ENCODE peak calls at places on chromosomes 7 and 10, in four cellular contexts. N is tibial nerve, G is Karpas-422, I is H9. S is an unnamed sample.

GRCh38 chr10:130757821-130758489 is 553.6 kb downstream of the TCERG1L start:
- DNase-seq in I (no peak), N (no peak), G (no peak), S (no peak)

GRCh38 chr7:30521532-30521931 is 16.9 kb upstream of the GGCT start:
- DNase-seq in G (no peak), N (peak), I (no peak), S (no peak)

GRCh38 chr7:106521115-106521514 is 139.8 kb downstream of the CCDC71L start:
- DNase-seq in G (no peak), N (no peak), I (peak), S (no peak)

GRCh38 chr10:15208221-15208620 is 39.7 kb upstream of the NMT2 start:
- DNase-seq in I (no peak), N (no peak), G (no peak), S (no peak)

GRCh38 chr7:158373761-158374545 is 213.7 kb downstream of the PTPRN2 start:
- DNase-seq in G (no peak), N (no peak), I (no peak), S (no peak)

GRCh38 chr10:124534821-124535601 is 73.4 kb downstream of the LHPP start:
- DNase-seq in N (no peak), G (peak), I (no peak), S (no peak)

GRCh38 chr10:33509231-33509871 is 174.9 kb upstream of the NRP1 start:
- DNase-seq in N (peak), I (no peak), G (no peak), S (no peak)

GRCh38 chr10:58065529-58065815 is 202.2 kb downstream of the IPMK start:
- DNase-seq in I (no peak), N (no peak), G (no peak), S (no peak)

GRCh38 chr10:18666810-18667209 is 7.6 kb downstream of the ARL5B start:
- DNase-seq in G (no peak), N (no peak), I (no peak), S (no peak)

GRCh38 chr7:2243483-2243840 is 1.4 kb downstream of the NUDT1 start:
- DNase-seq in I (no peak), N (no peak), G (no peak), S (no peak)

GRCh38 chr7:285731-286130 is 4.2 kb upstream of the FOXL3 start:
- DNase-seq in N (no peak), I (no peak), G (no peak), S (no peak)

GRCh38 chr7:281637-282036 is 8.3 kb upstream of the FOXL3 start:
- DNase-seq in G (no peak), I (no peak), N (no peak), S (no peak)

GRCh38 chr7:286278-286677 is 3.7 kb upstream of the FOXL3 start:
- DNase-seq in N (no peak), I (no peak), G (no peak), S (no peak)

GRCh38 chr7:282621-283020 is 7.3 kb upstream of the FOXL3 start:
- DNase-seq in G (no peak), N (no peak), I (no peak), S (no peak)

DNA sequence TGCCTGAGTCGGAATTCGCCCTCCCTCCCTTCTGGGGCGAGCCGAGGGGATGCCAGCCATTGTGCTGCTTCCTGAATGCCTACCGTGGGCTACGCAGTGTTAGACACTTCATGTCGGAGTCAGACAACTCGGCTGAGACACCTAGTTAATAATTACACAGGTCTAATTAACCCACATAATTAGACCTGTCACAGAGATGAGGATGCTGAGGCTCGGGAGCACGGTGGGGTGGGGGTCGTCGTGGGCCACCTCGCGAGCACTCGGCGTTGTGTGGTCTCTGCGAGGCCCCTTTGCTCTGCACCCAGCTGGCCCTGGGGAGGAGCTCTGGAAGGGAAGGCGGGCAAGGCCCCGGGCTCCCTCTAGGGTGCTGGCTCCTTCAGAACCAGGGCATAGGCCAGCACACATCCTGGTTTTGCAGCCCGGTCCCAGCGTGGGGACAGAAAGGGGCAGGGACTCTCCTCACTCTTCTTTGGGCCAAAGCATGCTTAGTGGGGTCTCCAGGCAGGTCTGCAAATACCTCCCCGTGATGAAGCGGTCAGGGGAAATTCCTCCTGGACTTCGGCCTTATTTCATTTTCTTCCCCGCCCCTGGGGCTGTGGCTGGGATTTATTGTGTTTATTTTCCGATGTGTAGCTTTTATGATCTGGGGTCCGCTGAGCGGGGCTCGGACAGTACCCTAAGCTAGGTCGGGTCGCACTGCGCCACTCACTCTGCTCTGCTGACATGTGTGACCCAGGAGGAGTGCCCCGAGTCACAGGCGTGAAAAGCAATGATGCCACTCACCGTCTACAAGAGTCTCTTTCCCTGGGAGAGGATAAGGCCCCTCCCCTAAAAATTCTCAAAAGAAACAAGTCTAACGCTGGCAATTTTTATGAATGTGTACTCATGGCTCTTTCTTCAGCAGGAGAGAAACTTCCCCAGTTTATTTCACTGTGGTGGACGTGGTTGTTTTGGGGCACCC is 4.9 kb upstream of the FOXL3 start:
- DNase-seq in N (no peak), G (no peak), I (no peak), S (no peak)
- H3K27ac ChIP-seq in N (no peak), G (no peak), I (no peak), S (no peak)

GRCh38 chr7:99325597-99326407 is at the start of gene ARPC1A:
- DNase-seq in G (peak), I (peak), N (peak), S (peak)

GRCh38 chr7:99326408-99326782 is 697 bp downstream of the ARPC1A start:
- DNase-seq in G (peak), I (no peak), N (no peak), S (no peak)

GRCh38 chr7:99324966-99325596 is 617 bp upstream of the ARPC1A start:
- DNase-seq in G (no peak), N (no peak), I (no peak), S (no peak)

GRCh38 chr7:99331002-99331401 is 5.3 kb downstream of the ARPC1A start:
- DNase-seq in I (no peak), G (no peak), N (no peak), S (no peak)
- H3K27ac ChIP-seq in I (no peak), G (no peak), N (no peak), S (no peak)

DNA sequence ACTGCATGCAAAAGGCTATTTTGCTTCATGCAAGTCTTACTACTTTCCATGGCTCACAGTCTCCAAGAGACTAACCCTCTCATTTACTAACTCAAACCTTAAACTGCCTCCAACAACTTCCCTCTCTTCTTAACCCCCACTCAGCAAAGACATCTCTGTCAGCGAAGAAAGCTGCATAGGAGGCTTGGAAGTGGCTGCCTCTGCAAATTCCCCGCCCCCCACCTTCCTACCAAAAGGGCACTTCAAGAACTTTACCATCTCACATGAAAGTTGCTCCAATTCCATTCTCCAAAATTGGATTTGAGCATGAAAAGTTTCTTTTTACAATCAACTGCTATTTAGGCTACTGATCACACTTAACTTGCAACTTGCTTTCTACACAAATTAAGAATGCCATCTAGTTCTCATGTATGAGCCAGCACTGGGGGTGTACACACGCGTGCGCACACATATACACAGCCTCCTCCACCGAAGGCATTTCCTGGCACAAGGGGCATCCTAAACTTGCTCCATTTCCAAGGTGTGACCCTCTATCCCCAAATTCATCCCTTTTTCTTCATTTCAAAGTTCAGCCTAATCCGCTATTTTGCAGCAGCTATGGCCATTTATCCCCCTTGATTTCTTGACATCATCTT is 1.8 kb downstream of the CCDC6 start:
- DNase-seq in I (no peak), G (peak), N (no peak), S (no peak)
- H3K27ac ChIP-seq in I (no peak), G (peak), N (no peak), S (no peak)

GRCh38 chr10:85598646-85599045 is 767.9 kb downstream of the GRID1 start:
- DNase-seq in I (no peak), G (no peak), N (no peak), S (no peak)

GRCh38 chr10:85600026-85600743 is 766.4 kb downstream of the GRID1 start:
- DNase-seq in N (no peak), I (no peak), G (no peak), S (no peak)

GRCh38 chr10:85597006-85597405 is 769.6 kb downstream of the GRID1 start:
- DNase-seq in G (no peak), N (no peak), I (no peak), S (no peak)

GRCh38 chr10:85600744-85601081 is 765.9 kb downstream of the GRID1 start:
- DNase-seq in I (no peak), G (no peak), N (no peak), S (no peak)

DNA sequence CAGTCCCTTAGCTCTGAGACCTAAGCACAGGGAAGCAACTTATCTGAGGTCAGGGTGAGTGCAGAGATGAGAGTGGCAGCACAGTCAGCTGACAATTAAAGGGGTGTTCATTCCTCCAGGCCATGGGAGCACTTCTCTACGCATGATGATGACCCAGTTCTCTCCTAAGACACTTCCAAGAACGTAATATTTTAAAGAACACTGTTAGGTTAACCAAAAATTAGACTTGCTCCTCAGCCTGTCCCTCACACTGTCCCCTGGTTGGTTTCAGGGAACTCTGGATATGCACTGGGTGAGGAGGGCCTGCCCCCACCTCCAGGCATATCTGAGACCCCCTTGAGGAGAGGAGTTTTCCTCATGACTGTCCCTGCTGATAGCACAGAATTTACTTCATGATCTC is 767.5 kb downstream of the GRID1 start:
- DNase-seq in I (no peak), G (no peak), N (no peak), S (no peak)
- H3K27ac ChIP-seq in I (no peak), G (no peak), N (no peak), S (no peak)

GRCh38 chr7:116224492-116225098 is 14.3 kb downstream of the TES start:
- DNase-seq in G (no peak), N (no peak), I (no peak), S (no peak)

GRCh38 chr7:116223598-116223997 is 13.3 kb downstream of the TES start:
- DNase-seq in G (no peak), I (no peak), N (no peak), S (no peak)

GRCh38 chr7:116226664-116227063 is 16.3 kb downstream of the TES start:
- DNase-seq in I (no peak), N (no peak), G (no peak), S (no peak)

GRCh38 chr7:116227678-116228239 is 17.4 kb downstream of the TES start:
- DNase-seq in G (no peak), I (no peak), N (no peak), S (no peak)

DNA sequence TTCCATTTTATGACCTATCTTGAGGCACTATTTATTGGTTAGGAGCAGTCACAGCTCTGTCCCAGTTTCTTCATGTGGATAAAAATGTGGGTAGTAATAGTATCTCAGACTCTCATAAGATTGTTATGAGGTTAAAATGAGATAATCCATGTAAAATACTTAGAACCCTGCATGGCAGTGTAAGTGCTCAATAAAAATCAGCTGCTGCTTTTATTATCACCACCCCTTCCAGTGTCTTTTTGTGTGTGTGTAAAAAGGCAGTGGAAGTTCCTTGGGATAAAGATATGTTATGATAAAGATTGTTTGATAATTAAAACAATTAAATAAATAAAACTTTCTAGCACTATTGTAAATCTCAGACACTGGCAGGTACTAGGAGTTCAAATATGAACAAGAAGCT is 15.5 kb downstream of the TES start:
- DNase-seq in G (no peak), I (no peak), N (no peak), S (no peak)
- H3K27ac ChIP-seq in G (no peak), I (no peak), N (no peak), S (no peak)

DNA sequence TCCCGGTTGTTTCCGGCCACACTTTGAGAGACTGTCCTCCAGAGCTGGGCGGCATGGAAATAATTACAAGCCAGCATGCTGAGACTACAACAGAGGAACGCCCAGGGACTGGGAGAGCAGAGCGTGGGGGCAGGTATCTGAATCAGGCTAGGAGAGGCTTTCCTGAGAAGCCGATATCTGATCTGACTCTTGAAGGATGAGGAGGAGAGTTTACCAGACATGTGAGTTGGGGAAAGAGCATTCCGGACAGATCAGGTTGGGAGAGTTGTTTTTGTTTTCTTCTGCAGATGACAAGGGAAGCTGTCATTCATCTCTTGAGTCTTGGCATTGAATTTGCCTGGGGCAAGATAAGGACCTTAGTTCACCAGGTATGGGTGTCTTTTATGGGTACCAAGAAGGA is 35.9 kb downstream of the WBP1L start:
- DNase-seq in I (no peak), N (no peak), G (no peak), S (no peak)
- H3K27ac ChIP-seq in I (no peak), N (no peak), G (no peak), S (no peak)

GRCh38 chr7:73999664-74000420 is 28.1 kb upstream of the ELN start:
- DNase-seq in I (no peak), N (peak), G (no peak), S (no peak)
- H3K27ac ChIP-seq in I (no peak), N (no peak), G (no peak), S (no peak)

DNA sequence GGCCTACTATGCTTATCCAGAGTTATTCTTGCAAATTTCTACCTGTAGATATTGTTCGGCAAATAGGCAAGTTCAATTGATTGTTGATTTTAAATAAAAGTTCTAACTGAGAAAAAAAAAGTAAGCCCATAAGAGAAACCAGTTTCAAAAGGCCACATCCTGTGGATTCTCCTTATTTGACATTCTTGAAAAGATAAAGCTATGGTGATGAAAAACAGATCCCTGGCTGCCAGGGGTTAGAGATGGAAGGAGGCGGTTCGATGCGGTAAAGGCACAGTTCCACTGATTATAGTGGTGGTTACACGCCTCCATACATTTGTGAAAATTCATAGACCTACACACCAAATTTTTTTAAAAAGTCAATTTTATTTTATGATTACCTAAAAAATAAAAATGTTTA is 347.8 kb downstream of the KCNMA1 start:
- DNase-seq in G (no peak), N (no peak), I (no peak), S (no peak)
- H3K27ac ChIP-seq in G (no peak), N (no peak), I (no peak), S (no peak)

DNA sequence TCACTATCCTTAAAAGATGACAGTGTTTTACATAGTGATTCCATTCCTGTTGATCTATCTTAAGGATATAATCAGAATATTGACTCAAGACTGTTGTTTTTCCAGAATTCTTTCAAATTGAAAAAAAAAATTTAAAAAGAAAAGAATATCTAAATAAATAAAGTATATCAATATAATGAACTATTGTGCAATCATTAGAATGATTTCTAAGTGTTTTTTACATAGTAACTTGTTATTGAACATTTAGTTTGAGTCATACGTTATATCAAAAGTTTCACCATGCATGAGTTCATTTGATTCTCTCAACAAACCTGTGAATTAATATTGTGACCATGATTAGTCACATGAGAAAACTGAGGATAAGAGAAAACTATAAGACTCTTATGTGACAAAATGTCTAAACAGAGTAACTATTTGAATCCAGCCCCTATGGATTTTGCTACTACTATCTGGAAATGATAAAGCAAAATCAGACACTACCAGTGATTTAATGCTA is 46.1 kb downstream of the KLF6 start:
- DNase-seq in N (no peak), I (no peak), G (no peak), S (no peak)
- H3K27ac ChIP-seq in N (no peak), I (no peak), G (no peak), S (no peak)